ENCODE peak calls at places on chromosomes 13 and 19, in five cellular contexts. One of them, this sample, is unnamed.

GRCh38 chr13:67224148-67224846 is 5.8 kb downstream of the PCDH9 start:
- DNase-seq in prostate gland: peak; percentile 73
- DNase-seq in SK-N-MC: no peak
- DNase-seq in SK-N-SH: peak; percentile 62
- DNase-seq in H1: no peak
- DNase-seq in this sample: peak; percentile 56

GRCh38 chr13:30968734-30969335 is 36.4 kb downstream of the TEX26 start:
- DNase-seq in prostate gland: no peak
- DNase-seq in SK-N-MC: no peak
- DNase-seq in SK-N-SH: no peak
- DNase-seq in H1: no peak
- DNase-seq in this sample: no peak

GRCh38 chr13:103168901-103169508 is 102.8 kb upstream of the SLC10A2 start:
- DNase-seq in prostate gland: no peak
- DNase-seq in SK-N-MC: no peak
- DNase-seq in SK-N-SH: no peak
- DNase-seq in H1: no peak
- DNase-seq in this sample: no peak

GRCh38 chr19:3613765-3614661 is 7.3 kb upstream of the TBXA2R start:
- DNase-seq in prostate gland: no peak
- DNase-seq in SK-N-MC: no peak
- DNase-seq in SK-N-SH: no peak
- DNase-seq in H1: no peak
- DNase-seq in this sample: no peak

GRCh38 chr13:73189365-73189764 is 130.6 kb downstream of the KLF5 start:
- DNase-seq in prostate gland: peak; percentile 56
- DNase-seq in SK-N-MC: no peak
- DNase-seq in SK-N-SH: no peak
- DNase-seq in H1: no peak
- DNase-seq in this sample: no peak

GRCh38 chr13:46521921-46522691 is 30.9 kb upstream of the LRCH1 start:
- DNase-seq in prostate gland: no peak
- DNase-seq in SK-N-MC: no peak
- DNase-seq in SK-N-SH: peak; percentile 37
- DNase-seq in H1: no peak
- DNase-seq in this sample: no peak

GRCh38 chr13:29861694-29862110 is 11.3 kb upstream of the UBL3 start:
- DNase-seq in prostate gland: no peak
- DNase-seq in SK-N-MC: no peak
- DNase-seq in SK-N-SH: no peak
- DNase-seq in H1: no peak
- DNase-seq in this sample: peak; percentile 52

GRCh38 chr19:6664916-6665315 is 5.0 kb downstream of the TNFSF14 start:
- DNase-seq in prostate gland: no peak
- DNase-seq in SK-N-MC: no peak
- DNase-seq in SK-N-SH: no peak
- DNase-seq in H1: no peak
- DNase-seq in this sample: no peak

GRCh38 chr13:48492123-48493075 is 40.5 kb downstream of the RCBTB2 start:
- DNase-seq in prostate gland: peak; percentile 30
- DNase-seq in SK-N-MC: peak; percentile 83
- DNase-seq in SK-N-SH: no peak
- DNase-seq in H1: no peak
- DNase-seq in this sample: no peak

GRCh38 chr13:50069255-50069654 is 54.0 kb downstream of the KCNRG start:
- DNase-seq in prostate gland: no peak
- DNase-seq in SK-N-MC: no peak
- DNase-seq in SK-N-SH: no peak
- DNase-seq in H1: no peak
- DNase-seq in this sample: no peak

GRCh38 chr13:33730147-33730546 is 87.8 kb upstream of the RFC3 start:
- DNase-seq in prostate gland: no peak
- DNase-seq in SK-N-MC: no peak
- DNase-seq in SK-N-SH: no peak
- DNase-seq in H1: no peak
- DNase-seq in this sample: no peak

GRCh38 chr13:55345197-55345596 is 1795.5 kb upstream of the PRR20A start:
- DNase-seq in prostate gland: no peak
- DNase-seq in SK-N-MC: no peak
- DNase-seq in SK-N-SH: no peak
- DNase-seq in H1: no peak
- DNase-seq in this sample: no peak

GRCh38 chr13:89930861-89931260 is 1416.6 kb upstream of the MIR17HG start:
- DNase-seq in prostate gland: no peak
- DNase-seq in SK-N-MC: no peak
- DNase-seq in SK-N-SH: no peak
- DNase-seq in H1: no peak
- DNase-seq in this sample: no peak

GRCh38 chr19:54850930-54851329 is 687 bp downstream of the KIR3DL2 start:
- DNase-seq in prostate gland: peak; percentile 43
- DNase-seq in SK-N-MC: no peak
- DNase-seq in SK-N-SH: no peak
- DNase-seq in H1: no peak
- DNase-seq in this sample: no peak

GRCh38 chr19:35005256-35005977 is 5.3 kb downstream of the GRAMD1A start:
- DNase-seq in prostate gland: no peak
- DNase-seq in SK-N-MC: no peak
- DNase-seq in SK-N-SH: no peak
- DNase-seq in H1: no peak
- DNase-seq in this sample: peak; percentile 50

GRCh38 chr19:681029-681626 is 4.9 kb downstream of the FSTL3 start:
- DNase-seq in prostate gland: peak; percentile 91
- DNase-seq in SK-N-MC: no peak
- DNase-seq in SK-N-SH: peak; percentile 97
- DNase-seq in H1: no peak
- DNase-seq in this sample: no peak

GRCh38 chr19:35236638-35237400 is 8.3 kb upstream of the FAM187B start:
- DNase-seq in prostate gland: no peak
- DNase-seq in SK-N-MC: no peak
- DNase-seq in SK-N-SH: no peak
- DNase-seq in H1: no peak
- DNase-seq in this sample: no peak

GRCh38 chr19:33248954-33249613 is 23.4 kb upstream of the SLC7A10 start:
- DNase-seq in prostate gland: no peak
- DNase-seq in SK-N-MC: no peak
- DNase-seq in SK-N-SH: peak; percentile 70
- DNase-seq in H1: no peak
- DNase-seq in this sample: peak; percentile 53

GRCh38 chr13:29903524-29903923 is 53.1 kb upstream of the UBL3 start:
- DNase-seq in prostate gland: no peak
- DNase-seq in SK-N-MC: no peak
- DNase-seq in SK-N-SH: no peak
- DNase-seq in H1: no peak
- DNase-seq in this sample: no peak

GRCh38 chr13:111630411-111630810 is 310.0 kb downstream of the TEX29 start:
- DNase-seq in prostate gland: no peak
- DNase-seq in SK-N-MC: no peak
- DNase-seq in SK-N-SH: no peak
- DNase-seq in H1: peak; percentile 61
- DNase-seq in this sample: no peak

GRCh38 chr13:44752184-44752583 is 176.1 kb upstream of the TSC22D1 start:
- DNase-seq in prostate gland: no peak
- DNase-seq in SK-N-MC: no peak
- DNase-seq in SK-N-SH: no peak
- DNase-seq in H1: no peak
- DNase-seq in this sample: peak; percentile 48

GRCh38 chr19:6376512-6377193 is 920 bp upstream of the PSPN start:
- DNase-seq in prostate gland: no peak
- DNase-seq in SK-N-MC: no peak
- DNase-seq in SK-N-SH: no peak
- DNase-seq in H1: no peak
- DNase-seq in this sample: no peak

GRCh38 chr19:45117167-45117594 is 24.2 kb downstream of the PPP1R37 start:
- DNase-seq in prostate gland: no peak
- DNase-seq in SK-N-MC: no peak
- DNase-seq in SK-N-SH: no peak
- DNase-seq in H1: no peak
- DNase-seq in this sample: no peak
- TF ChIP-seq POLR2AphosphoS5 in prostate gland: no peak
- TF ChIP-seq POLR2AphosphoS5 in SK-N-MC: no peak
- TF ChIP-seq POLR2AphosphoS5 in SK-N-SH: no peak
- TF ChIP-seq POLR2AphosphoS5 in H1: no peak
- TF ChIP-seq POLR2AphosphoS5 in this sample: no peak

GRCh38 chr19:15331419-15332310 is 674 bp downstream of the BRD4 start:
- DNase-seq in prostate gland: peak; percentile 30
- DNase-seq in SK-N-MC: no peak
- DNase-seq in SK-N-SH: peak; percentile 88
- DNase-seq in H1: peak; percentile 60
- DNase-seq in this sample: no peak
- TF ChIP-seq POLR2AphosphoS5 in prostate gland: no peak
- TF ChIP-seq POLR2AphosphoS5 in SK-N-MC: no peak
- TF ChIP-seq POLR2AphosphoS5 in SK-N-SH: no peak
- TF ChIP-seq POLR2AphosphoS5 in H1: no peak
- TF ChIP-seq POLR2AphosphoS5 in this sample: no peak

GRCh38 chr19:13783565-13784500 is 9.6 kb downstream of the C19orf53 start:
- DNase-seq in prostate gland: no peak
- DNase-seq in SK-N-MC: no peak
- DNase-seq in SK-N-SH: no peak
- DNase-seq in H1: no peak
- DNase-seq in this sample: no peak

GRCh38 chr19:13778847-13779246 is 4.6 kb downstream of the C19orf53 start:
- DNase-seq in prostate gland: no peak
- DNase-seq in SK-N-MC: no peak
- DNase-seq in SK-N-SH: no peak
- DNase-seq in H1: no peak
- DNase-seq in this sample: no peak

GRCh38 chr19:13778398-13778797 is 4.1 kb downstream of the C19orf53 start:
- DNase-seq in prostate gland: no peak
- DNase-seq in SK-N-MC: no peak
- DNase-seq in SK-N-SH: no peak
- DNase-seq in H1: no peak
- DNase-seq in this sample: no peak

GRCh38 chr19:13782537-13782936 is 8.3 kb downstream of the C19orf53 start:
- DNase-seq in prostate gland: no peak
- DNase-seq in SK-N-MC: no peak
- DNase-seq in SK-N-SH: no peak
- DNase-seq in H1: no peak
- DNase-seq in this sample: no peak

GRCh38 chr19:13781547-13781946 is 7.3 kb downstream of the C19orf53 start:
- DNase-seq in prostate gland: no peak
- DNase-seq in SK-N-MC: no peak
- DNase-seq in SK-N-SH: peak; percentile 86
- DNase-seq in H1: peak; percentile 74
- DNase-seq in this sample: no peak
- TF ChIP-seq POLR2AphosphoS5 in prostate gland: peak; percentile 43
- TF ChIP-seq POLR2AphosphoS5 in SK-N-MC: no peak
- TF ChIP-seq POLR2AphosphoS5 in SK-N-SH: peak; percentile 37
- TF ChIP-seq POLR2AphosphoS5 in H1: no peak
- TF ChIP-seq POLR2AphosphoS5 in this sample: no peak

GRCh38 chr13:85076343-85076742 is 722.9 kb downstream of the SLITRK6 start:
- DNase-seq in prostate gland: no peak
- DNase-seq in SK-N-MC: no peak
- DNase-seq in SK-N-SH: no peak
- DNase-seq in H1: no peak
- DNase-seq in this sample: no peak

GRCh38 chr13:85074543-85075313 is 724.5 kb downstream of the SLITRK6 start:
- DNase-seq in prostate gland: no peak
- DNase-seq in SK-N-MC: no peak
- DNase-seq in SK-N-SH: no peak
- DNase-seq in H1: no peak
- DNase-seq in this sample: no peak

DNA sequence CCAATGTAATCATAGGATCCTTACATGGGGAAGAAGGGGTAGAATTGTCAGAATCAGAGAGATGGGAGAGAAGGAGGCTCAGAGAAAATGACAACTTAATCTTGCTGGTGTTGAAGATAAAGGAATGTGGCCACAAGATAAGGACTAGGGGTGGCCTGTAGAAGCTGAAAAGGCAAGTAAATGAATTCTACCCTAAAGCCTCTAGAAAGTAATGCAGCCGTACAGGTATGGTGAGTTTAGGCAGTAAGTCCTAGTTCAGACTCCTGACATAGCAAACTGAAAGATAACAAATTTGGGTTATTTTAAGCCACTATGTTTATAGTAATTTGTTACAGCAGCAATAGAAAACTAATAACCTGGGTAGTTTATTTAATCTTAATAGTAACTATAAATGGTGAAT is 718.5 kb downstream of the SLITRK6 start:
- DNase-seq in prostate gland: no peak
- DNase-seq in SK-N-MC: no peak
- DNase-seq in SK-N-SH: peak; percentile 10
- DNase-seq in H1: no peak
- DNase-seq in this sample: no peak
- TF ChIP-seq POLR2AphosphoS5 in prostate gland: no peak
- TF ChIP-seq POLR2AphosphoS5 in SK-N-MC: no peak
- TF ChIP-seq POLR2AphosphoS5 in SK-N-SH: no peak
- TF ChIP-seq POLR2AphosphoS5 in H1: no peak
- TF ChIP-seq POLR2AphosphoS5 in this sample: no peak

GRCh38 chr13:91351980-91352379 is 4.5 kb downstream of the MIR17HG start:
- DNase-seq in prostate gland: no peak
- DNase-seq in SK-N-MC: no peak
- DNase-seq in SK-N-SH: no peak
- DNase-seq in H1: no peak
- DNase-seq in this sample: no peak
- TF ChIP-seq POLR2AphosphoS5 in prostate gland: no peak
- TF ChIP-seq POLR2AphosphoS5 in SK-N-MC: no peak
- TF ChIP-seq POLR2AphosphoS5 in SK-N-SH: no peak
- TF ChIP-seq POLR2AphosphoS5 in H1: peak; percentile 80
- TF ChIP-seq POLR2AphosphoS5 in this sample: no peak